ENCODE peak calls at places on chromosomes 3 and 15, in seven cellular contexts. Q is mesenchymal stem cell, N is H9, U is IMR-90, I is neuronal stem cell, F is mesendoderm, X is H1. B is an unnamed sample.

GRCh38 chr15:83658406-83658805 is 4.5 kb downstream of the ADAMTSL3 start:
- DNase-seq in Q (no peak), N (no peak), U (no peak), I (no peak), F (no peak), X (no peak), B (no peak)

GRCh38 chr3:49805367-49805782 is 2.3 kb downstream of the INKA1 start:
- DNase-seq in Q (peak; percentile 78), N (no peak), U (peak; percentile 56), I (no peak), F (no peak), X (no peak), B (no peak)

GRCh38 chr3:70028311-70028710 is 28.8 kb downstream of the SAMMSON start:
- DNase-seq in Q (no peak), N (no peak), U (no peak), I (no peak), F (peak; percentile 7), X (no peak), B (no peak)

GRCh38 chr3:178318957-178319528 is 217.2 kb upstream of the KCNMB2 start:
- DNase-seq in Q (no peak), N (no peak), U (no peak), I (no peak), F (peak; percentile 21), X (no peak), B (peak; percentile 50)

GRCh38 chr3:110123929-110124328 is 786.6 kb upstream of the DPPA4 start:
- DNase-seq in Q (peak; percentile 23), N (no peak), U (peak; percentile 27), I (no peak), F (no peak), X (no peak), B (no peak)

GRCh38 chr15:68383161-68384074 is 48.5 kb downstream of the ITGA11 start:
- DNase-seq in Q (peak; percentile 63), N (peak; percentile 27), U (peak; percentile 31), I (peak; percentile 23), F (peak; percentile 54), X (peak; percentile 55), B (peak; percentile 87)

GRCh38 chr3:13494463-13495350 is 14.6 kb downstream of the HDAC11 start:
- DNase-seq in Q (peak; percentile 42), N (no peak), U (peak; percentile 21), I (peak; percentile 21), F (peak; percentile 48), X (no peak), B (peak; percentile 49)

GRCh38 chr3:148790841-148791240 is 36.8 kb upstream of the CPB1 start:
- DNase-seq in Q (peak; percentile 21), N (no peak), U (no peak), I (no peak), F (no peak), X (no peak), B (peak; percentile 25)

GRCh38 chr3:116512931-116513330 is 67.6 kb upstream of the LSAMP start:
- DNase-seq in Q (no peak), N (no peak), U (no peak), I (no peak), F (no peak), X (no peak), B (no peak)

GRCh38 chr15:75307778-75308390 is 25.2 kb downstream of the GOLGA6D start:
- DNase-seq in Q (peak; percentile 7), N (peak; percentile 88), U (no peak), I (peak; percentile 6), F (peak; percentile 81), X (peak; percentile 88), B (no peak)

GRCh38 chr3:112689989-112690388 is 49.0 kb upstream of the CCDC80 start:
- DNase-seq in Q (no peak), N (no peak), U (no peak), I (peak; percentile 45), F (no peak), X (no peak), B (no peak)

GRCh38 chr3:148880681-148881080 is 15.6 kb downstream of the CPA3 start:
- DNase-seq in Q (no peak), N (peak; percentile 49), U (no peak), I (no peak), F (peak; percentile 75), X (no peak), B (no peak)

GRCh38 chr15:56797720-56798275 is 64.5 kb upstream of the ZNF280D start:
- DNase-seq in Q (no peak), N (no peak), U (no peak), I (no peak), F (no peak), X (no peak), B (no peak)
- H3K23ac ChIP-seq in Q (no peak overlapping the region), N (no peak overlapping the region), U (no peak overlapping the region), I (no peak overlapping the region), F (no peak overlapping the region), X (no peak overlapping the region), B (no peak overlapping the region)

GRCh38 chr3:180179562-180179961 is 142.8 kb upstream of the PEX5L start:
- DNase-seq in Q (no peak), N (no peak), U (no peak), I (no peak), F (peak; percentile 46), X (no peak), B (no peak)
- H3K23ac ChIP-seq in Q (no peak overlapping the region), N (no peak overlapping the region), U (no peak overlapping the region), I (no peak overlapping the region), F (no peak overlapping the region), X (no peak overlapping the region), B (no peak overlapping the region)

GRCh38 chr3:194142156-194142910 is 6.4 kb downstream of the HES1 start:
- DNase-seq in Q (peak; percentile 82), N (peak; percentile 14), U (no peak), I (no peak), F (peak; percentile 36), X (no peak), B (peak; percentile 77)
- H3K23ac ChIP-seq in Q (no peak overlapping the region), N (no peak overlapping the region), U (peak overlapping the region; percentile 2), I (no peak overlapping the region), F (no peak overlapping the region), X (no peak overlapping the region), B (no peak overlapping the region)

GRCh38 chr3:145951431-145951830 is 209.6 kb downstream of the PLOD2 start:
- DNase-seq in Q (no peak), N (no peak), U (no peak), I (no peak), F (no peak), X (no peak), B (no peak)
- H3K23ac ChIP-seq in Q (no peak overlapping the region), N (no peak overlapping the region), U (no peak overlapping the region), I (no peak overlapping the region), F (no peak overlapping the region), X (no peak overlapping the region), B (no peak overlapping the region)

GRCh38 chr3:53913401-53913800 is 21.7 kb upstream of the SELENOK start:
- DNase-seq in Q (no peak), N (no peak), U (no peak), I (no peak), F (peak; percentile 6), X (no peak), B (no peak)
- H3K23ac ChIP-seq in Q (no peak overlapping the region), N (no peak overlapping the region), U (no peak overlapping the region), I (no peak overlapping the region), F (no peak overlapping the region), X (no peak overlapping the region), B (no peak overlapping the region)

DNA sequence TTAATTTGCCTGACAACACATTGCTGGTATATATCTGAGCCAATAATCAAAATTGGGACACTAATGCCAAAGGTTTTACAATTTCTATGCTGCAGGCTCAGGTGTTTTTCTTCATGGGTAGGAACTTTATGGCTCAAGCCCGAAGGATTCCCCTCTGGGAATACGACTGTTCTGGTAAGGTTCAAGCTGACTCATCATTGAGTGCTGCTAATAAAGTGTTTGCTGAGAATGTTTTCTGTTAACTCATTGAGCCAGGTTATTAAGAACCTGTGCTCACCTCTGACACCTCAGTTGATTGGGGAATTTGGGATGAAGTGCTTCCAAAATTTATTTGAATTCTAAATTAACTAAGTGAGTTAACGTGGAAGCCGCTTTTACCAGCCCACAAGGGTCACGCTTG is 135.8 kb upstream of the CTDSPL start:
- DNase-seq in Q (no peak), N (no peak), U (no peak), I (no peak), F (no peak), X (no peak), B (no peak)
- H3K23ac ChIP-seq in Q (no peak overlapping the region), N (no peak overlapping the region), U (no peak overlapping the region), I (no peak overlapping the region), F (no peak overlapping the region), X (no peak overlapping the region), B (no peak overlapping the region)

DNA sequence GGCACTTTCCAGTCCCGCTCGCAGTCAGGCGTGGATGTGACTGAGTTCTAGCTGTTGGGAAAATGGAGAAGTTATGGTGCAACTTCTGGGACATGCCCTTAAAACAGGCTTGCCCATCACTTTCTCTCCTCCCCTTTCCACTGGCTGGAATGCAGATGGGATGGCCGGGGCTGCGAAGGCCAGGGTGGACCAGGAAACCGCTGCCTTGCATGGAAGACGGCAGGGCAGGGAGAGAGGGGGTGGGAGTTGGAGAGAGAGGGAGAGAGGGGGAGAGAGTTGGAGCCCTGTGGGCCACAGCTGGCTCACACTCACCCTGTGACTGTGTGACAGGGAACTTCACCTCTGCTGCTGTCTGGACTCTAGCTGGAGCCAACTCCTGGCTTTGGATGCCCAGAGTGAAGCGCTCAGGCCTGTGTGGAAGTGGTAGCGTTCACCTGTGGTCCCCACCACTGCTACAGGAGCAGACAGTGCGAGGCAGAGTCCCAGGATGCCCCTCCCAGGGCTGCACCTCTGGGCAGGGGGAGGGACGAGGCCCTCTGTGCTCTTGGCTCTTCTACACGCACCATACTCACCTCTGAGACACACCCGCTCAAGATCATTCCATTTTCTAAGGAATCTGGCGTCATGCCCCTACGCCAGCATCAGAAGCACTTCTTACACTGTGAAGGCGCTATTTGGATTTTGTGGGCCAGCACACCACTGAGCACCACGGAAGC is 36.6 kb downstream of the KLHL25 start:
- DNase-seq in Q (no peak), N (no peak), U (no peak), I (no peak), F (no peak), X (no peak), B (no peak)
- H3K23ac ChIP-seq in Q (no peak overlapping the region), N (no peak overlapping the region), U (no peak overlapping the region), I (peak overlapping the region; percentile 49), F (no peak overlapping the region), X (no peak overlapping the region), B (no peak overlapping the region)

GRCh38 chr15:31609243-31609642 is 282.6 kb downstream of the KLF13 start:
- DNase-seq in Q (no peak), N (no peak), U (peak; percentile 40), I (no peak), F (no peak), X (no peak), B (no peak)

GRCh38 chr15:31605467-31605931 is 278.9 kb downstream of the KLF13 start:
- DNase-seq in Q (peak; percentile 45), N (peak; percentile 61), U (peak; percentile 81), I (no peak), F (peak; percentile 47), X (peak; percentile 74), B (peak; percentile 95)

GRCh38 chr15:31606942-31607497 is 280.4 kb downstream of the KLF13 start:
- DNase-seq in Q (no peak), N (no peak), U (peak; percentile 57), I (no peak), F (no peak), X (no peak), B (no peak)

GRCh38 chr15:31606261-31606669 is 279.6 kb downstream of the KLF13 start:
- DNase-seq in Q (peak; percentile 29), N (no peak), U (peak; percentile 95), I (no peak), F (no peak), X (no peak), B (peak; percentile 99)

GRCh38 chr15:31607656-31608055 is 281.0 kb downstream of the KLF13 start:
- DNase-seq in Q (no peak), N (no peak), U (peak; percentile 31), I (no peak), F (no peak), X (no peak), B (peak; percentile 5)
- H3K23ac ChIP-seq in Q (no peak overlapping the region), N (no peak overlapping the region), U (no peak overlapping the region), I (no peak overlapping the region), F (no peak overlapping the region), X (no peak overlapping the region), B (no peak overlapping the region)

B was measured in trophoblast cell.